ENCODE peak calls at places on chromosomes 5 and 9, in nine cellular contexts. X is MCF 10A; J is activated naive CD4-positive, alpha-beta T cell treated with anti-CD3 and anti-CD28 coated beads, Interleukin-2, amount 10 ng/mL, durations not matched to agents 7 days and 5 days; B is lung; Y is left ventricle myocardium superior; F is cardiac fibroblast; R is brain microvascular endothelial cell; H is stimulated activated CD4-positive, alpha-beta T cell treated with anti-CD3 and anti-CD28 coated beads, TNF-alpha, amount 100 ng/mL, for 4 hours; C is lower lobe of right lung. G is an unnamed sample.

GRCh38 chr5:68515514-68515913 is 300.0 kb downstream of the PIK3R1 start:
- DNase-seq in X (no peak), J (no peak), B (no peak), Y (no peak), F (no peak), R (no peak), H (no peak), C (no peak), G (no peak)

GRCh38 chr5:73346878-73347408 is 101.6 kb downstream of the FOXD1 start:
- DNase-seq in X (no peak), J (no peak), B (no peak), Y (no peak), F (no peak), R (no peak), H (no peak), C (no peak), G (no peak)

GRCh38 chr9:113274474-113275146 is 762 bp downstream of the CDC26 start:
- DNase-seq in X (peak; percentile 72), J (peak; percentile 29), B (no peak), Y (no peak), F (peak; percentile 73), R (peak; percentile 28), H (no peak), C (no peak), G (peak; percentile 51)

GRCh38 chr9:20636883-20637440 is 14.7 kb upstream of the MLLT3 start:
- DNase-seq in X (peak; percentile 18), J (no peak), B (no peak), Y (no peak), F (peak; percentile 30), R (peak; percentile 24), H (no peak), C (no peak), G (no peak)

GRCh38 chr5:55603947-55604346 is 69.2 kb upstream of the PLPP1 start:
- DNase-seq in X (no peak), J (no peak), B (no peak), Y (no peak), F (peak; percentile 64), R (no peak), H (no peak), C (no peak), G (no peak)

GRCh38 chr5:172149073-172149472 is 39.0 kb downstream of the STK10 start:
- DNase-seq in X (no peak), J (no peak), B (no peak), Y (no peak), F (peak; percentile 84), R (peak; percentile 89), H (no peak), C (no peak), G (no peak)

GRCh38 chr5:180090098-180090768 is 18.7 kb upstream of the RNF130 start:
- DNase-seq in X (no peak), J (peak; percentile 79), B (peak; percentile 60), Y (peak; percentile 89), F (peak; percentile 71), R (peak; percentile 56), H (peak; percentile 58), C (peak; percentile 86), G (peak; percentile 56)

GRCh38 chr9:127185181-127185580 is 62.7 kb upstream of the ANGPTL2 start:
- DNase-seq in X (no peak), J (no peak), B (no peak), Y (no peak), F (no peak), R (no peak), H (no peak), C (no peak), G (no peak)

GRCh38 chr5:125865166-125865815 is 557.9 kb upstream of the GRAMD2B start:
- DNase-seq in X (peak; percentile 70), J (no peak), B (no peak), Y (no peak), F (peak; percentile 60), R (peak; percentile 45), H (no peak), C (no peak), G (no peak)

GRCh38 chr5:109692011-109692410 is 2.3 kb downstream of the MAN2A1 start:
- DNase-seq in X (peak; percentile 63), J (no peak), B (no peak), Y (no peak), F (peak; percentile 66), R (peak; percentile 15), H (no peak), C (no peak), G (no peak)

GRCh38 chr5:32098291-32098690 is 75.8 kb downstream of the GOLPH3 start:
- DNase-seq in X (no peak), J (no peak), B (no peak), Y (peak; percentile 43), F (no peak), R (no peak), H (no peak), C (no peak), G (peak; percentile 58)

GRCh38 chr9:38357350-38358114 is 35.0 kb upstream of the ALDH1B1 start:
- DNase-seq in X (no peak), J (no peak), B (no peak), Y (no peak), F (no peak), R (no peak), H (no peak), C (no peak), G (no peak)

GRCh38 chr5:141734501-141735231 is 52.6 kb upstream of the ARAP3 start:
- DNase-seq in X (peak; percentile 81), J (peak; percentile 70), B (no peak), Y (no peak), F (peak; percentile 72), R (peak; percentile 56), H (peak; percentile 5), C (no peak), G (peak; percentile 32)

GRCh38 chr5:57124014-57124413 is 49.8 kb upstream of the GPBP1 start:
- DNase-seq in X (no peak), J (no peak), B (no peak), Y (no peak), F (no peak), R (no peak), H (no peak), C (no peak), G (no peak)

GRCh38 chr5:96790851-96791513 is 16.8 kb downstream of the ERAP1 start:
- DNase-seq in X (no peak), J (no peak), B (no peak), Y (no peak), F (peak; percentile 45), R (peak; percentile 33), H (no peak), C (no peak), G (no peak)

GRCh38 chr5:159393854-159394274 is 63.6 kb upstream of the IL12B start:
- DNase-seq in X (no peak), J (no peak), B (no peak), Y (no peak), F (no peak), R (no peak), H (no peak), C (no peak), G (peak; percentile 16)

GRCh38 chr5:616342-617039 is 4.4 kb downstream of the CEP72 start:
- DNase-seq in X (no peak), J (peak; percentile 18), B (no peak), Y (no peak), F (peak; percentile 4), R (no peak), H (no peak), C (peak; percentile 32), G (peak; percentile 75)

GRCh38 chr5:124156408-124157027 is 589.9 kb downstream of the ZNF608 start:
- DNase-seq in X (no peak), J (no peak), B (no peak), Y (no peak), F (peak; percentile 13), R (peak; percentile 31), H (no peak), C (no peak), G (no peak)

GRCh38 chr9:107991581-107991980 is 502.0 kb upstream of the KLF4 start:
- DNase-seq in X (no peak), J (no peak), B (no peak), Y (no peak), F (no peak), R (no peak), H (no peak), C (no peak), G (no peak)

GRCh38 chr5:52769061-52769460 is 18.7 kb upstream of the ITGA1 start:
- DNase-seq in X (no peak), J (no peak), B (no peak), Y (no peak), F (no peak), R (no peak), H (no peak), C (no peak), G (no peak)

GRCh38 chr5:52491829-52492217 is 295.9 kb upstream of the ITGA1 start:
- DNase-seq in X (no peak), J (no peak), B (no peak), Y (no peak), F (no peak), R (no peak), H (no peak), C (no peak), G (no peak)

GRCh38 chr9:126016579-126017290 is 269.6 kb downstream of the PBX3 start:
- DNase-seq in X (no peak), J (no peak), B (no peak), Y (no peak), F (no peak), R (no peak), H (no peak), C (no peak), G (no peak)

GRCh38 chr5:96455789-96456188 is 22.7 kb upstream of the PCSK1 start:
- DNase-seq in X (no peak), J (no peak), B (no peak), Y (no peak), F (no peak), R (no peak), H (no peak), C (no peak), G (no peak)

GRCh38 chr9:120916573-120916972 is 10.0 kb downstream of the TRAF1 start:
- DNase-seq in X (peak; percentile 68), J (no peak), B (no peak), Y (peak; percentile 81), F (peak; percentile 81), R (no peak), H (no peak), C (no peak), G (peak; percentile 55)

GRCh38 chr9:14031015-14031414 is 282.9 kb downstream of the NFIB start:
- DNase-seq in X (no peak), J (no peak), B (no peak), Y (peak; percentile 35), F (peak; percentile 88), R (peak; percentile 76), H (no peak), C (no peak), G (no peak)

G was measured in WERI-Rb-1.